ENCODE peak calls at places on chromosomes 1 and 21, in eight cellular contexts. V is NCI-H2171 treated with DMSO at 0.1 percent for 48 hours; L is activated CD8-positive, alpha-beta memory T cell treated with anti-CD3 and anti-CD28 coated beads for 4 hours; N is KBM-7; W is head of caudate nucleus; D is stimulated activated CD4-positive, alpha-beta T cell treated with anti-CD3 and anti-CD28 coated beads, Interleukin-4, amount 100 ng/mL, for 24 hours; Z is HTR-8/SVneo; U is NCI-H774. R is an unnamed sample.

GRCh38 chr1:159197767-159198557 is 6.7 kb upstream of the ACKR1 start:
- DNase-seq in L (no peak), U (peak), W (peak), V (peak), D (peak), Z (peak), N (peak), R (peak)

GRCh38 chr1:156657161-156657970 is 15.4 kb downstream of the BCAN start:
- DNase-seq in N (peak), L (peak), V (peak), D (peak), Z (peak), U (peak), W (peak), R (peak)

GRCh38 chr1:24311234-24311633 is 7.9 kb upstream of the GRHL3 start:
- DNase-seq in U (no peak), L (no peak), D (no peak), W (no peak), N (no peak), Z (no peak), V (no peak), R (no peak)

GRCh38 chr1:52636701-52637695 is 4.0 kb downstream of the SHISAL2A start:
- DNase-seq in N (peak), Z (no peak), L (peak), U (no peak), D (peak), W (no peak), V (no peak), R (peak)

GRCh38 chr1:151472852-151473731 is 13.8 kb upstream of the POGZ start:
- DNase-seq in D (peak), U (peak), N (no peak), W (peak), V (no peak), L (no peak), Z (no peak), R (peak)

GRCh38 chr1:225644666-225645065 is 8.3 kb downstream of the ENAH start:
- DNase-seq in U (no peak), L (no peak), D (no peak), W (no peak), Z (no peak), V (no peak), N (no peak), R (no peak)

GRCh38 chr21:37565530-37566223 is 199.1 kb downstream of the DYRK1A start:
- DNase-seq in W (no peak), L (no peak), N (no peak), Z (no peak), D (no peak), V (no peak), U (peak), R (no peak)

GRCh38 chr1:209813902-209814301 is 8.0 kb upstream of the IRF6 start:
- DNase-seq in Z (no peak), U (no peak), W (no peak), D (no peak), N (no peak), V (no peak), L (no peak), R (no peak)

GRCh38 chr1:87024936-87025537 is 110.6 kb downstream of the HS2ST1 start:
- DNase-seq in L (no peak), D (no peak), Z (peak), U (peak), V (peak), N (peak), W (no peak), R (no peak)

GRCh38 chr1:221939598-221939997 is 197.7 kb upstream of the DUSP10 start:
- DNase-seq in N (no peak), V (peak), U (no peak), W (no peak), Z (no peak), D (no peak), L (no peak), R (no peak)

GRCh38 chr1:77509898-77510297 is 172.6 kb downstream of the ZZZ3 start:
- DNase-seq in U (no peak), Z (no peak), L (no peak), W (no peak), V (no peak), N (no peak), D (no peak), R (no peak)

GRCh38 chr21:46150491-46151121 is 4.8 kb downstream of the FTCD start:
- DNase-seq in Z (no peak), W (no peak), N (no peak), U (no peak), V (no peak), D (no peak), L (no peak), R (no peak)

GRCh38 chr1:28592314-28593071 is 428 bp downstream of the RAB42 start:
- DNase-seq in N (peak), Z (no peak), L (no peak), V (no peak), U (no peak), W (no peak), D (no peak), R (no peak)

GRCh38 chr1:46173361-46173856 is 1.5 kb upstream of the TSPAN1 start:
- DNase-seq in N (no peak), U (no peak), L (no peak), D (no peak), W (peak), Z (no peak), V (peak), R (no peak)

GRCh38 chr1:93839756-93840155 is 39.2 kb downstream of the DNTTIP2 start:
- DNase-seq in U (no peak), V (no peak), W (no peak), N (no peak), D (no peak), Z (no peak), L (no peak), R (no peak)

GRCh38 chr1:4932666-4933065 is 278.3 kb downstream of the AJAP1 start:
- DNase-seq in U (no peak), D (no peak), W (no peak), N (no peak), L (no peak), V (no peak), Z (no peak), R (no peak)

GRCh38 chr1:224662870-224663269 is 46.8 kb downstream of the CNIH3 start:
- DNase-seq in L (no peak), V (no peak), W (no peak), D (no peak), Z (no peak), U (no peak), N (no peak), R (no peak)

GRCh38 chr1:227038401-227038800 is 98.3 kb downstream of the COQ8A start:
- DNase-seq in W (no peak), V (no peak), Z (no peak), L (no peak), U (no peak), N (no peak), D (no peak), R (no peak)

GRCh38 chr21:46024983-46025860 is 43.7 kb downstream of the COL6A1 start:
- DNase-seq in V (no peak), N (no peak), Z (peak), U (no peak), W (no peak), D (no peak), L (no peak), R (no peak)

GRCh38 chr1:59641861-59642260 is 172.9 kb upstream of the HOOK1 start:
- DNase-seq in Z (no peak), N (no peak), L (no peak), D (no peak), V (no peak), W (no peak), U (no peak), R (no peak)

GRCh38 chr1:156493749-156494148 is 6.8 kb downstream of the MEF2D start:
- DNase-seq in W (no peak), U (no peak), D (no peak), L (no peak), Z (no peak), N (no peak), V (peak), R (no peak)

GRCh38 chr21:27802816-27803475 is 836.1 kb upstream of the ADAMTS5 start:
- DNase-seq in Z (peak), L (no peak), N (peak), V (peak), W (peak), D (peak), U (no peak), R (peak)

GRCh38 chr1:161307230-161307768 is 2.5 kb downstream of the MPZ start:
- DNase-seq in D (no peak), L (no peak), U (no peak), N (peak), W (no peak), Z (no peak), V (peak), R (peak)

GRCh38 chr1:17438977-17439249 is 564 bp downstream of the RCC2 start:
- DNase-seq in L (no peak), W (peak), Z (no peak), V (no peak), D (peak), N (no peak), U (no peak), R (no peak)

GRCh38 chr1:67489643-67490042 is 59.4 kb upstream of the SERBP1 start:
- DNase-seq in U (no peak), D (no peak), V (peak), L (no peak), Z (peak), N (peak), W (no peak), R (no peak)

GRCh38 chr1:175208773-175209492 is 16.4 kb upstream of the KIAA0040 start:
- DNase-seq in D (peak), L (no peak), Z (no peak), N (peak), W (no peak), U (no peak), V (no peak), R (peak)

GRCh38 chr1:55854911-55855310 is 639.7 kb upstream of the USP24 start:
- DNase-seq in N (no peak), D (no peak), W (no peak), Z (no peak), L (no peak), U (no peak), V (no peak), R (no peak)

GRCh38 chr1:234561322-234561721 is 48.7 kb downstream of the IRF2BP2 start:
- DNase-seq in N (no peak), W (no peak), U (no peak), V (no peak), L (no peak), Z (no peak), D (no peak), R (no peak)

GRCh38 chr1:75731881-75732280 is 7.4 kb downstream of the ACADM start:
- DNase-seq in V (no peak), Z (no peak), U (no peak), D (no peak), N (no peak), W (no peak), L (no peak), R (no peak)

GRCh38 chr1:10867914-10868598 is 71.6 kb upstream of the CASZ1 start:
- DNase-seq in L (no peak), Z (no peak), W (no peak), U (peak), D (no peak), V (peak), N (no peak), R (no peak)

GRCh38 chr1:87147851-87148250 is 180.8 kb upstream of the LMO4 start:
- DNase-seq in Z (no peak), V (no peak), D (no peak), W (no peak), U (no peak), L (no peak), N (no peak), R (no peak)

GRCh38 chr1:225770586-225771248 is 6.9 kb upstream of the SRP9 start:
- DNase-seq in U (no peak), Z (no peak), D (no peak), L (no peak), W (peak), V (no peak), N (no peak), R (no peak)

GRCh38 chr1:94305704-94306103 is 68.3 kb upstream of the ARHGAP29 start:
- DNase-seq in L (no peak), U (no peak), Z (no peak), D (no peak), W (no peak), V (no peak), N (no peak), R (no peak)

GRCh38 chr1:199684686-199685273 is 342.7 kb upstream of the NR5A2 start:
- DNase-seq in V (peak), Z (peak), U (peak), L (no peak), W (peak), D (peak), N (peak), R (no peak)

GRCh38 chr1:87805661-87806376 is 477.1 kb downstream of the LMO4 start:
- DNase-seq in V (no peak), Z (peak), D (no peak), U (no peak), L (no peak), W (no peak), N (no peak), R (no peak)

GRCh38 chr1:226738995-226739695 is at the start of gene ITPKB:
- DNase-seq in N (peak), L (peak), D (peak), U (no peak), V (peak), W (peak), Z (peak), R (peak)

GRCh38 chr1:26690157-26690556 is 5.7 kb upstream of the ARID1A start:
- DNase-seq in U (no peak), L (no peak), W (no peak), N (peak), D (no peak), V (no peak), Z (no peak), R (no peak)